ENCODE peak calls at places on chromosomes 4 and X, in five cellular contexts. B is H1, O is H9, Y is trophoblast cell, Z is neuronal stem cell. J is an unnamed sample.

GRCh38 chr4:95508421-95508820 is 40.4 kb downstream of the UNC5C start:
- DNase-seq in O (no peak), Z (no peak), Y (no peak), B (no peak), J (peak; percentile 33)

GRCh38 chr4:142367326-142368188 is 478.5 kb downstream of the INPP4B start:
- DNase-seq in Z (no peak), B (no peak), O (no peak), Y (no peak), J (no peak)

GRCh38 chr4:11301075-11301660 is 127.5 kb downstream of the HS3ST1 start:
- DNase-seq in O (no peak), B (no peak), Z (no peak), Y (peak; percentile 84), J (no peak)

GRCh38 chr4:20544645-20545044 is 155.6 kb upstream of the PACRGL start:
- DNase-seq in Y (peak; percentile 38), O (no peak), B (no peak), Z (peak; percentile 26), J (peak; percentile 59)

GRCh38 chr4:144633215-144633614 is 12.7 kb upstream of the HHIP start:
- DNase-seq in B (no peak), Y (no peak), Z (no peak), O (no peak), J (no peak)

GRCh38 chr4:47031011-47031678 is at the start of gene GABRB1:
- DNase-seq in Y (peak; percentile 59), O (peak; percentile 74), Z (peak; percentile 66), B (peak; percentile 77), J (peak; percentile 70)

GRCh38 chrX:19554786-19555185 is 39.5 kb upstream of the MAP3K15 start:
- DNase-seq in Z (no peak), O (no peak), Y (no peak), B (no peak), J (peak; percentile 8)

GRCh38 chrX:46561931-46562721 is 11.4 kb upstream of the CHST7 start:
- DNase-seq in B (no peak), Y (peak; percentile 6), O (no peak), Z (no peak), J (no peak)

GRCh38 chr4:38082424-38083374 is 122.5 kb downstream of the PTTG2 start:
- DNase-seq in O (no peak), Y (peak; percentile 61), Z (no peak), B (no peak), J (peak; percentile 90)

GRCh38 chr4:54708339-54709279 is 50.9 kb downstream of the KIT start:
- DNase-seq in O (no peak), Y (no peak), Z (no peak), B (no peak), J (no peak)

GRCh38 chr4:82559735-82560120 is 2.1 kb downstream of the TMEM150C start:
- DNase-seq in O (no peak), Y (no peak), Z (no peak), B (no peak), J (no peak)

GRCh38 chr4:94757192-94758140 is at the start of gene BMPR1B:
- DNase-seq in B (peak; percentile 54), Z (peak; percentile 67), Y (peak; percentile 44), O (peak; percentile 30), J (peak; percentile 78)

GRCh38 chr4:22670953-22671352 is 21.8 kb upstream of the GBA3 start:
- DNase-seq in B (no peak), Z (no peak), O (no peak), Y (peak; percentile 68), J (peak; percentile 60)

GRCh38 chr4:13541720-13542576 is 2.4 kb downstream of the NKX3-2 start:
- DNase-seq in Z (no peak), B (peak; percentile 83), O (peak; percentile 90), Y (peak; percentile 57), J (no peak)

GRCh38 chr4:95981591-95981990 is 141.7 kb downstream of the PDHA2 start:
- DNase-seq in Y (no peak), Z (no peak), O (no peak), B (no peak), J (no peak)

GRCh38 chr4:144518181-144518895 is 127.6 kb upstream of the HHIP start:
- DNase-seq in B (no peak), O (no peak), Y (peak; percentile 98), Z (peak; percentile 11), J (no peak)

GRCh38 chr4:177116161-177116560 is 193.5 kb upstream of the NEIL3 start:
- DNase-seq in Z (no peak), O (no peak), B (no peak), Y (peak; percentile 73), J (no peak)

GRCh38 chrX:99371976-99372595 is 1038.0 kb downstream of the PCDH19 start:
- DNase-seq in O (no peak), Y (peak; percentile 5), B (no peak), Z (no peak), J (no peak)

GRCh38 chr4:146222313-146222712 is 8.0 kb downstream of the REELD1 start:
- DNase-seq in B (no peak), O (no peak), Z (no peak), Y (peak; percentile 75), J (peak; percentile 89)

GRCh38 chr4:107931775-107932321 is 499 bp downstream of the CYP2U1 start:
- DNase-seq in O (no peak), B (no peak), Z (no peak), Y (no peak), J (no peak)

GRCh38 chr4:53240573-53240972 is 125.3 kb downstream of the SCFD2 start:
- DNase-seq in O (no peak), Y (no peak), Z (no peak), B (no peak), J (no peak)

GRCh38 chrX:67939270-67939669 is 395.4 kb downstream of the AR start:
- DNase-seq in Z (no peak), B (no peak), O (no peak), Y (no peak), J (no peak)
- H2BK12ac ChIP-seq in Z (no peak overlapping the region), B (no peak overlapping the region), O (no peak overlapping the region), Y (no peak overlapping the region), J (no peak overlapping the region)

GRCh38 chrX:14073158-14073557 is 43.5 kb upstream of the GEMIN8 start:
- DNase-seq in O (no peak), Y (no peak), B (no peak), Z (no peak), J (no peak)
- H2AFZ ChIP-seq in O (no peak overlapping the region), Y (no peak overlapping the region), B (peak overlapping the region; percentile 53), Z (no peak overlapping the region), J (no peak overlapping the region)

DNA sequence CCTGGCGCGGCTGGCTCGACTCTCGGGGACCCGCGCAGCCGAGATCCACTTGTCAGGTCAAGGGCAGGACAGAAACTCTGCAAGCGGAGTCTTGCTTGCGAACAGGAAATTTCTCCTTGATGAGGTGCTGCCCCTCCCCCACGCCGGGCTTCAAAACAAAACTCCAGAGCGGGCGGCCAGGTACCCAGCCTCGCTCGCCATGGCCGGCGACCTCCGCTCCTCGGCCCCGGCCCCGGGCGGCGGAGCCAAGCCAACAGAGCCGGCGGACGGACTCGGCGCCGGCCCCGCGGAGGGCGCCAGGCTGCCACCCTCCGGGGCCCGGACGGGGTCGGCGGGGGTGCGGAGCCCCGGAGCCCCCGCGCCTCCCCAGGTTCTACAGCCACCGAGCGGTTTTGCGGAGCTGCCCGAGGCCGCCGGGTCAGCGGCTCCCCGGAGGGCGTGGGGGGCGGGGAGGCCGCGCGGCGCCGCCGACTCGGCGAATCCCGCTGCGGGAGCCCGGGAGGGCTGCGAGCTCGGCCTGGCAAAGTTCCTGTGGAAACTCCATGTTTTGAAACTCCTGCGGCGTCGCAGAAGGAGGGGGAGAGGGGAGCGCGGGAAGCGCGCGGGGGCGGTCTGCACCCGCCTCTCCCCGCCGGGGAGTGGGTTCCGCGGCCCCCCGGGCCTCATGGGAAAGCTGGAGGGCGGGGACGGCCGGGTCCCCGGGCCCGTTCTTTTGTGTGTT is 11.7 kb upstream of the BCOR start:
- DNase-seq in O (peak; percentile 73), Z (no peak), Y (peak; percentile 60), B (no peak), J (peak; percentile 78)
- H3K9ac ChIP-seq in O (no peak overlapping the region), Z (no peak overlapping the region), Y (no peak overlapping the region), B (no peak overlapping the region), J (peak overlapping the region; percentile 62)

DNA sequence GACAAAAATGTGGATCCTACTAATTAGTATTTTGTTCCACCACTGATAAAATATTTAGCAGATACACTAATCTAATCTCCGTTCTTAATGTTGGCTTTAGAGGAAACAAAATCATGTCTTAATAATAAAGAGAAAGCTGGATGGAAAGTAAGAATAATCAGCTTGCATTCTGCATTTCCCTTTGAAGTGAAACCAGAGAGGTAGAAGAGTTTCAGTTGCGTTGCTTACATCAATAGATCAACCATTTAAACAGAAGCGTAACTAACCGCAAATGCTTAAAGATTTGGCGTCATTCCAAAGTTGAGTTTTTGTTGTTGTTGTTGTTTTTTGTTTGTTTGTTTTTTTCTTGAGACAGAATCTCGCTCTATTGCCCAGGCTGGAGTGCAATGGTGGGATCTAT is 168.9 kb downstream of the TRIML1 start:
- DNase-seq in Y (no peak), O (no peak), Z (no peak), B (no peak), J (no peak)
- H2BK12ac ChIP-seq in Y (no peak overlapping the region), O (no peak overlapping the region), Z (no peak overlapping the region), B (no peak overlapping the region), J (no peak overlapping the region)

GRCh38 chr4:86508436-86508835 is 85.7 kb upstream of the PTPN13 start:
- DNase-seq in O (no peak), B (no peak), Y (no peak), Z (no peak), J (peak; percentile 65)
- H2AFZ ChIP-seq in O (no peak overlapping the region), B (no peak overlapping the region), Y (no peak overlapping the region), Z (no peak overlapping the region), J (no peak overlapping the region)

GRCh38 chr4:41384992-41385391 is 128.3 kb downstream of the UCHL1 start:
- DNase-seq in Z (no peak), O (no peak), B (no peak), Y (peak; percentile 7), J (no peak)
- H3K9ac ChIP-seq in Z (no peak overlapping the region), O (no peak overlapping the region), B (no peak overlapping the region), Y (no peak overlapping the region), J (no peak overlapping the region)

GRCh38 chrX:141857479-141857878 is 19.4 kb downstream of the MAGEC3 start:
- DNase-seq in B (no peak), O (no peak), Y (no peak), Z (no peak), J (no peak)
- H2BK12ac ChIP-seq in B (no peak overlapping the region), O (no peak overlapping the region), Y (no peak overlapping the region), Z (no peak overlapping the region), J (no peak overlapping the region)